ENCODE peak calls at places on chromosome 2, in eight cellular contexts. E, I, K, H, D, P, V and T are unnamed samples. For H4K20me1, the result is how much of the 10 kb centered on the place peaks cover.

GRCh38 chr2:109139844-109140396 is 10.9 kb downstream of the SH3RF3 start:
- DNase-seq in V (no peak), P (no peak), I (no peak), E (no peak), H (no peak), K (no peak), D (no peak), T (no peak)

GRCh38 chr2:139905624-139906023 is 1125.4 kb upstream of the NXPH2 start:
- DNase-seq in P (no peak), V (no peak), H (no peak), I (no peak), D (no peak), K (no peak), E (no peak), T (no peak)

GRCh38 chr2:9771481-9772017 is 71.7 kb upstream of the TAF1B start:
- DNase-seq in K (peak), D (peak), P (no peak), E (peak), I (no peak), H (peak), V (peak), T (no peak)

GRCh38 chr2:37775908-37776250 is 104.4 kb upstream of the CDC42EP3 start:
- DNase-seq in V (peak), H (no peak), P (no peak), K (no peak), E (no peak), D (peak), I (no peak), T (no peak)

GRCh38 chr2:20509766-20510490 is 63.1 kb downstream of the RHOB start:
- DNase-seq in D (no peak), K (peak), P (peak), E (no peak), V (peak), I (peak), H (peak), T (no peak)

GRCh38 chr2:26807788-26808460 is 22.1 kb downstream of the CENPA start:
- DNase-seq in D (peak), E (no peak), K (peak), H (peak), V (no peak), P (no peak), I (no peak), T (no peak)

GRCh38 chr2:182228741-182229140 is 198.1 kb downstream of the PDE1A start:
- DNase-seq in D (no peak), K (no peak), H (no peak), I (no peak), P (no peak), V (peak), E (peak), T (no peak)

GRCh38 chr2:195562624-195563566 is 94.1 kb upstream of the SLC39A10 start:
- DNase-seq in P (no peak), K (no peak), V (no peak), H (no peak), D (peak), E (peak), I (no peak), T (no peak)

GRCh38 chr2:1004398-1004797 is 53.7 kb downstream of the SNTG2 start:
- DNase-seq in I (no peak), D (no peak), H (no peak), V (no peak), E (no peak), K (no peak), P (no peak), T (no peak)

GRCh38 chr2:240576436-240577205 is 8.3 kb downstream of the RNPEPL1 start:
- DNase-seq in K (no peak), H (no peak), I (no peak), P (no peak), V (no peak), D (no peak), E (no peak), T (no peak)
- H4K20me1 ChIP-seq in K (under half), H (under half), I (under half), P (under half), V (under half), D (under half), E (under half), T (half or more)

GRCh38 chr2:62038980-62039771 is 133.7 kb downstream of the COMMD1 start:
- DNase-seq in E (peak), V (peak), D (peak), H (no peak), I (peak), P (no peak), K (no peak), T (peak)
- TF ChIP-seq EZH2 in E (no peak), V (no peak), D (no peak), H (no peak), I (no peak), P (no peak), K (no peak), T (no peak)

DNA sequence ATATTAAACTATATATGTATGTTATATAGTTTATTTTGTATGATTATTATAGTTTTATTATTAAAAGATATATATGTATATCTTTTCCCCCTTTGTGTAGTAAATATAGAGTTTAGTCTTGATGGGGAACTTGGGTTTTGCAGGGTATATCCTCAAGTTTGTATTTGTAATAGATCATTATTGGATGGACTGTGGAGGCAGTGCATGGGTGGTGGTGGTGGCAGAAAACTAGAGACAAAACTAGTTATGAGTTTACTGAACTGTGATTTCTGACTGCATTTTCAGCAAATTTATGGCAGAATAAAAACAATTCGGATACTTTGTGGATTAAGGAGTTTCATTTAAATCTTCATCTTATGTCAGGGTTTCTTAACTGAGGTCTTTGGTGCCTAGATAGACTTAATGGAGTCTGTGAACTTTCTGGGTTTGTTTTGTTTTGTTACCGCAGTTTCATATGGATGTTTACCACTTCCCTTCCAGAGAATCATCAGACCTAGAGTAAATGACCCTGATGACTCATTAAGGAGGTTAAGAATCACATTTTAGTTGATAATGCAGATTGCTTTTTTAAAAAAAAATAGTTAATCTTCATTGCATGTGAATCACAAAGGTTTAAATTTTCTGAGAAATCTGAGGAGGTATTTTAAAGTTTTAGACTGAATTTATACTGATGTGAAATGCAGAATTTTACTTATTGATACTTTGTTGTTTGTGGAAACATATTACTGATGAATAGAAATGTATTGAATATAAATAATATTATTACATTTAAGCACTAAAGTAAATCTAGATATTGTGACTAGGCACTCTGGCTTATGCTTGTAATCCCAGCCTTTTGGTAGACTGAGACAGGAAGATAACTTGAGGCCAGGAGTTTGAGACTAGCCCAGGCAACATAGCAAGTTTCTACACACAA is 14.5 kb downstream of the EPC2 start:
- DNase-seq in P (no peak), K (no peak), V (peak), H (no peak), D (peak), I (peak), E (peak), T (no peak)
- H4K20me1 ChIP-seq in P (under half), K (half or more), V (half or more), H (half or more), D (under half), I (under half), E (half or more), T (half or more)

GRCh38 chr2:11177871-11178598 is 22.8 kb downstream of the SLC66A3 start:
- DNase-seq in P (no peak), E (no peak), K (no peak), H (no peak), V (peak), D (peak), I (peak), T (no peak)
- TF ChIP-seq EZH2 in P (no peak), E (no peak), K (no peak), H (no peak), V (no peak), D (no peak), I (no peak), T (no peak)

DNA sequence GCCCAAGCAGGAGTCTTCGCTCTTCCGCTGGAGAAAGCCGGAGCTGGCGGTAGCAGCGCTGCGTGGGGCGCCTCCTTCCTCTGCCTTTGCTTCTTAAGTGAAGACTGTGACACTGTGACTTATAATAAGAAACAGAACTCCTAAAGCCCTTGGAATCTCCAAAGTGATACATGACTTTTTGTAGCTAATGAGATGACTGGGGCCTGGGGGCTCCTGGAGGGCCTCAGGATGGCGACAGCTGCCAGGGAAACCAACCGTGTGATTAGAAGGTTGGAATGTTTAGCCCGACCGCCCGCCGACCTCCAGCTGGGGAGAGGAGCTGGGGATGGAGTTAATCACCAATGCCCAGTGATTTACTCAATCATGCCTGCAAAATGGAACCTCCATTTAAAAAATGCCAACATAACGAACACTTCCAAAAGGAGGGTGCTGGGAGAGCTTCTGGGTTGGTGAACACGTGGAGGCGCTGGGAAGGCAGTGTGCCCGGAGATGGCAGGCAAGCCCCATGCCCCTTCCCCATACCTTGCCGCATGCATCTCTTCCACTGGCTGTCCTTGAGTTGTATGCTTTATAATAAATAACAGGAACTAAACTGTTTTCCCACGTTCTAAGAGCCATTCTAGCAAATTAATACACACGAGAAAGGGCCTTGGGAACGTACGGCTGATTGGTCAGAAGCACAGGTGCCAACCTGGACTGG is 29.0 kb upstream of the MAL start:
- DNase-seq in E (no peak), P (no peak), I (no peak), K (no peak), H (no peak), V (no peak), D (no peak), T (no peak)
- H4K20me1 ChIP-seq in E (under half), P (under half), I (under half), K (under half), H (under half), V (under half), D (under half), T (under half)

DNA sequence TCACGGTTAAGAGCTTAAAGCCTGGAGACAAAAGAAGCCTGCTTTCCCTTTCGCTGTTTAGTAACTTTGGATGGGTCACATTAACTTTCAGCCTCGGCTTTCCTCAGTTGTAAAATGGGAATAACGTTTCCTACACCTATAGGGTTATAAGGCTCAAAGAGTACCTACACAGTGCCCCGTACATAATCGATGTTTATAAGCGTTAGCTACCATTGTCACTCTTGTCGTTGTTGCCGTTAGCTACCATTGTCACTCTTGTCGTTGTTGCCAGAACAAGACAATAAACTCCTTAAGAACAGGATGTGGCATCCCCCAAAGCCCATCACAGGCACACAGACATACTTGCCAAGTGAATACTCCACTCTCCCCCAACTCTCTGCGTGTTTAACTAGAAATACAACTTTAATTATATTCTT is 901 bp upstream of the MFSD6 start:
- DNase-seq in E (peak), V (no peak), I (no peak), D (no peak), K (peak), H (no peak), P (no peak), T (peak)
- TF ChIP-seq EZH2 in E (no peak), V (peak), I (no peak), D (no peak), K (no peak), H (no peak), P (no peak), T (no peak)

DNA sequence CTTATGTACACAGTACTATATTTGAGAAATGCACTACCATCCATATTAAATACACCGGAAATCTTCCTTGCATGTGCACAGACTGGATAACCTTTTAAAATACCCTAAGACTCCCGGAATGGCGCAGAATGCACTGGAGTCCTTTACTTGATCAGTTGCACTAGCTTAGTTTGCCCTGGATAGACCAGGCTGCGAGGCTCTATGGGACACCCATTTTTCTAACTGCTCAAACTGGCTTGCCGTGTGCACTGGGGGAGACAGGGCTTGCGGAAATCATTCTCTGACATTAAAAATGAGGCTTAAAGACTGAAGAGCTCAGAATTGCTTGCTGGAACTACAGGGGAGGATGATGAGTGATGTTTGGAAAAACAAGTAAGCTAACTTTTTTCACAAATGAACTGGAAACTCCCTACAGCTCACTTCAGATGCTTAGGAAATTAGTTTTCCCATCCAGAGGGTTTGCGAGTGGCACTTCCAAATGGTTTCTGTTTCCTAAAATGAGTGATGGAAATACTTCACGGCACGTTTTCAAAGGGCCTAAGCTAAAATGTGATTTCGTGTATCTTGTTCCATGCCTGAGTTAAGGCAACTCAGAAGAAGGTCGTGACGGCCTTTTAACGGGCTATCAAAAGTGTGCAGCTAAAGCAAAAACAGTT is 2.7 kb downstream of the NCK2 start:
- DNase-seq in D (no peak), H (no peak), V (no peak), E (no peak), I (no peak), K (no peak), P (no peak), T (no peak)
- H4K20me1 ChIP-seq in D (under half), H (half or more), V (half or more), E (under half), I (under half), K (half or more), P (under half), T (half or more)

DNA sequence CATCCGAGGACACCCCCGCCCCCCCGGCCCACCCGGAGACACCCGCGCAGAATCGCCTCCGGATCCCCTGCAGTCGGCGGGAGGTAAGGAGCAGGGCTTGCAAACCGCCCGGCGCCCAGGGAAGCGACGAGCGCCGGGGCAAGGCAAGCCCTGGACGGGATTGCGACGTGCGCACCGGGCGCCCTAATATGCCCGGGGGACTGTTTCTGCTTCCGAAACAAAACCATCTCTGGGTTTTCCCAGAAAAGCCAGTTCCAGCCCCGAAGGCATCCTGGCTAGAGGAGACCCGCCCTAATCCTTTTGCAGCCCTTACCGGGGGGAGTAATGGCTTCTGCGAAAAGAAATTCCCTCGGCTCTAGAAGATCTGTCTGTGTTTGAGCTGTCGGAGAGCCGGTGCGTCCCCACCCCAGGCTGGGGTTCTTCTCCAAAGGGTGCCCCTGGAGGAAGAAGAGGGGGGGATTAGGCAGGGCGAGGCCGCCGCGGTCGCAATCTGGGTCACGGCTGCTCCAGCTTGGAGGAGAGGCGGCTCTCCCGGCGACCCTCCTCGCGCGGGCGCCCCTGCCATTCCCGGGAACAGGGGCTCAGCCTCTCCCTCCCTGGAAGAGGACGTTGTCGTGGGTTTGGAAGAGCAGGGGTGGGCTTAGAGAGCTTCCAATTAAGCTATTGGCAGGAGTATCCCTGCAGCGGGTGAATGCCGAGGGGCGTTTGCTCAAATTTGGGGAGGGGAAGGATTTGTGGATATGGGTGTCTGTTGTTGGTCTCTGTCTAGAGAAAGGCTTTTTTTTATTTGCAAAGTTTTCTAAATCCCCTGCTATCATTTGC is 522 bp downstream of the MYCN start:
- DNase-seq in H (no peak), P (no peak), I (no peak), V (no peak), D (no peak), E (no peak), K (peak), T (no peak)
- TF ChIP-seq EZH2 in H (peak), P (no peak), I (no peak), V (peak), D (peak), E (peak), K (no peak), T (no peak)